ENCODE peak calls at places on chromosomes 16 and 17, in seven cellular contexts. P is cardiac fibroblast; X is activated naive CD4-positive, alpha-beta T cell treated with anti-CD3 and anti-CD28 coated beads, Interleukin-2, amount 50 U/mL, for 16 hours; J is RWPE1; H is effector CD4-positive, alpha-beta T cell; U is cardiac septum; V is T-helper 1 cell. W is an unnamed sample.

GRCh38 chr16:77439106-77439505 is 4.3 kb upstream of the ADAMTS18 start:
- DNase-seq in P (no peak), X (no peak), J (no peak), H (no peak), U (no peak), V (no peak), W (no peak)

GRCh38 chr17:79192503-79193500 is 118.2 kb downstream of the ENGASE start:
- DNase-seq in P (peak), X (peak), J (peak), H (no peak), U (no peak), V (no peak), W (no peak)

GRCh38 chr16:85316321-85316919 is 204.1 kb upstream of the CIBAR2 start:
- DNase-seq in P (peak), X (peak), J (no peak), H (no peak), U (no peak), V (peak), W (no peak)

GRCh38 chr17:78986048-78986648 is 6.4 kb upstream of the LGALS3BP start:
- DNase-seq in P (peak), X (no peak), J (no peak), H (no peak), U (no peak), V (no peak), W (no peak)

GRCh38 chr17:57255182-57255775 is 1.0 kb upstream of the MSI2 start:
- DNase-seq in P (no peak), X (no peak), J (no peak), H (no peak), U (no peak), V (no peak), W (no peak)

GRCh38 chr17:40695874-40696472 is 7.6 kb downstream of the KRT24 start:
- DNase-seq in P (no peak), X (no peak), J (no peak), H (no peak), U (no peak), V (no peak), W (no peak)

GRCh38 chr17:7932483-7932891 is 481 bp downstream of the CNTROB start:
- DNase-seq in P (peak), X (no peak), J (peak), H (no peak), U (peak), V (no peak), W (peak)

GRCh38 chr16:75762746-75763145 is 36.5 kb upstream of the CPHXL start:
- DNase-seq in P (no peak), X (no peak), J (no peak), H (no peak), U (no peak), V (no peak), W (no peak)

GRCh38 chr17:67421869-67422273 is 44.8 kb downstream of the PITPNC1 start:
- DNase-seq in P (peak), X (peak), J (peak), H (peak), U (no peak), V (peak), W (no peak)

GRCh38 chr17:40350410-40351184 is 13.9 kb downstream of the GJD3 start:
- DNase-seq in P (peak), X (no peak), J (no peak), H (no peak), U (no peak), V (no peak), W (no peak)

GRCh38 chr17:59093702-59094231 is 12.9 kb downstream of the TRIM37 start:
- DNase-seq in P (peak), X (no peak), J (peak), H (no peak), U (no peak), V (no peak), W (peak)

GRCh38 chr17:66296289-66296725 is 6.1 kb upstream of the PRKCA start:
- DNase-seq in P (no peak), X (no peak), J (no peak), H (no peak), U (no peak), V (no peak), W (no peak)

GRCh38 chr17:302300-302698 is 50.3 kb downstream of the RPH3AL start:
- DNase-seq in P (no peak), X (no peak), J (no peak), H (no peak), U (no peak), V (no peak), W (no peak)

GRCh38 chr16:55494994-55495421 is 13.9 kb upstream of the LPCAT2 start:
- DNase-seq in P (peak), X (no peak), J (peak), H (no peak), U (no peak), V (no peak), W (peak)

GRCh38 chr16:1900452-1900774 is 17.8 kb downstream of the HS3ST6 start:
- DNase-seq in P (no peak), X (no peak), J (peak), H (no peak), U (no peak), V (no peak), W (no peak)

GRCh38 chr17:9402590-9403199 is 172.9 kb downstream of the STX8 start:
- DNase-seq in P (peak), X (peak), J (no peak), H (no peak), U (no peak), V (peak), W (no peak)

GRCh38 chr17:80822021-80822699 is 169.5 kb upstream of the CHMP6 start:
- DNase-seq in P (no peak), X (peak), J (no peak), H (no peak), U (peak), V (no peak), W (peak)

GRCh38 chr16:19700319-19700781 is 17.7 kb downstream of the KNOP1 start:
- DNase-seq in P (peak), X (no peak), J (peak), H (no peak), U (no peak), V (no peak), W (no peak)

GRCh38 chr17:17424552-17424951 is 52.2 kb upstream of the MED9 start:
- DNase-seq in P (no peak), X (no peak), J (no peak), H (no peak), U (no peak), V (no peak), W (no peak)

GRCh38 chr16:48235556-48236136 is 8.5 kb upstream of the LONP2 start:
- DNase-seq in P (no peak), X (no peak), J (no peak), H (no peak), U (no peak), V (no peak), W (no peak)

GRCh38 chr17:61946359-61946758 is 18.6 kb upstream of the INTS2 start:
- DNase-seq in P (no peak), X (no peak), J (no peak), H (no peak), U (no peak), V (no peak), W (no peak)

GRCh38 chr16:22645868-22646267 is 135.2 kb downstream of the NPIPB5 start:
- DNase-seq in P (no peak), X (no peak), J (no peak), H (no peak), U (no peak), V (no peak), W (no peak)

GRCh38 chr17:74442670-74443515 is 11.0 kb downstream of the GPRC5C start:
- DNase-seq in P (peak), X (no peak), J (peak), H (no peak), U (peak), V (no peak), W (peak)

GRCh38 chr16:85428168-85428898 is 184.8 kb upstream of the GSE1 start:
- DNase-seq in P (peak), X (peak), J (no peak), H (peak), U (peak), V (peak), W (peak)

GRCh38 chr16:82091225-82091624 is 56.2 kb downstream of the HSD17B2 start:
- DNase-seq in P (no peak), X (no peak), J (no peak), H (no peak), U (no peak), V (no peak), W (no peak)

GRCh38 chr16:17414916-17415315 is 55.8 kb downstream of the XYLT1 start:
- DNase-seq in P (no peak), X (no peak), J (no peak), H (no peak), U (no peak), V (no peak), W (no peak)

GRCh38 chr17:58322581-58323419 is 5.8 kb downstream of the TSPOAP1 start:
- DNase-seq in P (no peak), X (no peak), J (no peak), H (no peak), U (no peak), V (no peak), W (no peak)

GRCh38 chr17:40707720-40708119 is 4.2 kb upstream of the KRT24 start:
- DNase-seq in P (peak), X (no peak), J (no peak), H (no peak), U (no peak), V (no peak), W (peak)